ENCODE peak calls at places on chromosomes 2 and 18, in nine cellular contexts. T is GM23338; X is pancreas; P is CD4-positive, CD25-positive, alpha-beta regulatory T cell; Z is GM23248; E is HAP-1; C is CD8-positive, alpha-beta T cell; B is PC-9; D is hepatocyte. Y is an unnamed sample.

GRCh38 chr2:174666312-174666711 is 68.7 kb upstream of the WIPF1 start:
- DNase-seq in T (no peak), X (no peak), P (no peak), Z (peak; percentile 24), E (no peak), C (no peak), B (no peak), D (no peak), Y (no peak)

GRCh38 chr2:160871096-160871495 is 289.1 kb upstream of the TANK start:
- DNase-seq in T (no peak), X (no peak), P (no peak), Z (no peak), E (no peak), C (no peak), B (no peak), D (no peak), Y (no peak)

GRCh38 chr2:220114443-220114842 is 487.0 kb downstream of the SLC4A3 start:
- DNase-seq in T (no peak), X (no peak), P (no peak), Z (peak; percentile 18), E (no peak), C (no peak), B (no peak), D (no peak), Y (no peak)

GRCh38 chr2:142876423-142876822 is 1.0 kb upstream of the KYNU start:
- DNase-seq in T (no peak), X (no peak), P (no peak), Z (peak; percentile 22), E (no peak), C (no peak), B (no peak), D (no peak), Y (no peak)

GRCh38 chr2:120037995-120038541 is 25.2 kb downstream of the EPB41L5 start:
- DNase-seq in T (no peak), X (no peak), P (no peak), Z (peak; percentile 20), E (no peak), C (no peak), B (no peak), D (no peak), Y (no peak)

GRCh38 chr2:29322011-29322410 is 206.8 kb downstream of the CLIP4 start:
- DNase-seq in T (no peak), X (no peak), P (no peak), Z (peak; percentile 75), E (no peak), C (no peak), B (no peak), D (no peak), Y (no peak)

GRCh38 chr2:212537311-212538155 is 1.1 kb downstream of the ERBB4 start:
- DNase-seq in T (peak; percentile 79), X (peak; percentile 84), P (no peak), Z (peak; percentile 45), E (peak; percentile 66), C (no peak), B (no peak), D (peak; percentile 22), Y (no peak)

GRCh38 chr2:47002480-47003381 is 87.1 kb upstream of the MCFD2 start:
- DNase-seq in T (peak; percentile 47), X (peak; percentile 43), P (no peak), Z (peak; percentile 47), E (peak; percentile 72), C (no peak), B (no peak), D (peak; percentile 77), Y (no peak)

GRCh38 chr2:233679176-233679575 is 2.5 kb upstream of the UGT1A7 start:
- DNase-seq in T (no peak), X (no peak), P (no peak), Z (no peak), E (peak; percentile 48), C (no peak), B (no peak), D (no peak), Y (no peak)

GRCh38 chr2:9083287-9083686 is 79.8 kb upstream of the MBOAT2 start:
- DNase-seq in T (no peak), X (no peak), P (no peak), Z (no peak), E (no peak), C (no peak), B (no peak), D (no peak), Y (no peak)

GRCh38 chr18:34887881-34888580 is 153.2 kb upstream of the MAPRE2 start:
- DNase-seq in T (no peak), X (no peak), P (no peak), Z (no peak), E (no peak), C (no peak), B (no peak), D (no peak), Y (no peak)

DNA sequence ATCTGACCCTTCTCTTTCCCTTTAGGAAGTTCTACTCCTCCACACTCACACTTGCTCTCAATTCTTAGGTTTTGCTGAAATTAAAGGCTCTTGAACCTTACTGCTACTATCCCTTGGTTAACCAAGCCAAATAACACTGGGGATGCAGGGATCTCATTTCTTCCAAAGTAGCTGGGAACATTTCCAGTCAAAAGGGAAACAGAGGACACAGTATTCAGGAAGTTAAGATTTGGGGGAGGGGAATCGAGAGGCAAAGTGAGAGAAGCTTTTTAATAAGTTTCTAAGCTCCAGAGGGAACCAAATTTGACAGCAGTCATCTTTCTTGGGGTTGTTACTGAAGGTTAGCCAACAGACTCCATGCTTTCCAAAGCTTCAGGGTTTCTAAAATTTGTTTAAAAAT is 6.2 kb downstream of the SEPTIN2 start:
- DNase-seq in T (no peak), X (no peak), P (no peak), Z (no peak), E (no peak), C (no peak), B (no peak), D (no peak), Y (no peak)
- H3K4me1 ChIP-seq in T (peaks cover 45% of the 10 kb centered on the region), X (peaks cover 43% of the 10 kb centered on the region), P (peaks cover 50% of the 10 kb centered on the region), Z (peaks cover 68% of the 10 kb centered on the region), E (peaks cover 24% of the 10 kb centered on the region), C (peaks cover 41% of the 10 kb centered on the region), B (peaks cover 29% of the 10 kb centered on the region), D (peaks cover 43% of the 10 kb centered on the region), Y (peaks cover 7% of the 10 kb centered on the region)

GRCh38 chr2:177243073-177243472 is 21.5 kb downstream of the NFE2L2 start:
- DNase-seq in T (no peak), X (no peak), P (no peak), Z (no peak), E (no peak), C (no peak), B (no peak), D (no peak), Y (no peak)
- H3K4me1 ChIP-seq in T (peaks cover 44% of the 10 kb centered on the region), X (peaks cover 72% of the 10 kb centered on the region), P (peaks cover 89% of the 10 kb centered on the region), Z (peaks cover 76% of the 10 kb centered on the region), E (peaks cover 57% of the 10 kb centered on the region), C (peaks cover 72% of the 10 kb centered on the region), B (peaks cover 65% of the 10 kb centered on the region), D (peaks cover 67% of the 10 kb centered on the region), Y (peaks cover 40% of the 10 kb centered on the region)

GRCh38 chr2:41935004-41935401 is 112.8 kb upstream of the PKDCC start:
- DNase-seq in T (no peak), X (no peak), P (no peak), Z (no peak), E (no peak), C (no peak), B (no peak), D (no peak), Y (no peak)
- H3K4me1 ChIP-seq in T (peaks cover 19% of the 10 kb centered on the region), X (no peaks in the 10 kb centered on the region), P (no peaks in the 10 kb centered on the region), Z (peaks cover 47% of the 10 kb centered on the region), E (peaks cover 19% of the 10 kb centered on the region), C (no peaks in the 10 kb centered on the region), B (peaks cover 82% of the 10 kb centered on the region), D (peaks cover 54% of the 10 kb centered on the region), Y (no peaks in the 10 kb centered on the region)

GRCh38 chr2:84989422-84989821 is 18.5 kb downstream of the KCMF1 start:
- DNase-seq in T (no peak), X (no peak), P (no peak), Z (peak; percentile 22), E (no peak), C (no peak), B (no peak), D (no peak), Y (no peak)

GRCh38 chr2:84991404-84992151 is 20.6 kb downstream of the KCMF1 start:
- DNase-seq in T (no peak), X (no peak), P (no peak), Z (peak; percentile 95), E (no peak), C (no peak), B (peak; percentile 51), D (no peak), Y (no peak)

GRCh38 chr2:84980263-84980983 is 9.5 kb downstream of the KCMF1 start:
- DNase-seq in T (peak; percentile 35), X (no peak), P (no peak), Z (no peak), E (no peak), C (no peak), B (no peak), D (no peak), Y (no peak)

DNA sequence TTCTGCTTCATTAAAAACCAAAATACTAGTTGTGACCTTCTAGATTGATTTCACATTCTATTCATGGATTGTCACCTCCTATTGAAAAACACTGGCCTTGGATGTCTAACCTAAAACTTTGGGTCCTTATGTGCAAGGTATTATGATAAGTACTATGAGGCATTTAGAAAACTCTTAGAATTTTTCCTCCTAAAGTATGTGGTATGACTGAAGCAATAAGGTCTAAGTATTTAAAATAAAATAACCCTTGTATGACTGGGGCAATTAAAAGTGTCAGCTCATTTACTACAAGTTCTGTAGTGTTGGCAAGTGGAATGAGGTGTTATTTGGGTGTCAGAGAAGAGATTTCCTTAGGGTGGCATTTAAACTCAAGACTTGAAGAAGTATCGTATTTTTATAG is 15.1 kb downstream of the KCMF1 start:
- DNase-seq in T (no peak), X (no peak), P (no peak), Z (peak; percentile 32), E (no peak), C (no peak), B (no peak), D (no peak), Y (no peak)
- H3K4me1 ChIP-seq in T (peaks cover 41% of the 10 kb centered on the region), X (peaks cover 16% of the 10 kb centered on the region), P (peaks cover 63% of the 10 kb centered on the region), Z (peaks cover 55% of the 10 kb centered on the region), E (peaks cover 3% of the 10 kb centered on the region), C (peaks cover 60% of the 10 kb centered on the region), B (peaks cover 17% of the 10 kb centered on the region), D (no peaks in the 10 kb centered on the region), Y (peaks cover 15% of the 10 kb centered on the region)

GRCh38 chr2:65354773-65355172 is 77.6 kb downstream of the SPRED2 start:
- DNase-seq in T (no peak), X (no peak), P (no peak), Z (no peak), E (no peak), C (no peak), B (peak; percentile 58), D (no peak), Y (no peak)
- H3K4me1 ChIP-seq in T (peaks cover 36% of the 10 kb centered on the region), X (peaks cover 12% of the 10 kb centered on the region), P (no peaks in the 10 kb centered on the region), Z (peaks cover 61% of the 10 kb centered on the region), E (peaks cover 20% of the 10 kb centered on the region), C (no peaks in the 10 kb centered on the region), B (peaks cover 26% of the 10 kb centered on the region), D (peaks cover 25% of the 10 kb centered on the region), Y (no peaks in the 10 kb centered on the region)

GRCh38 chr18:74275736-74276135 is 16.0 kb downstream of the CYB5A start:
- DNase-seq in T (no peak), X (no peak), P (no peak), Z (no peak), E (no peak), C (no peak), B (no peak), D (no peak), Y (no peak)
- H3K4me1 ChIP-seq in T (peaks cover 28% of the 10 kb centered on the region), X (peaks cover 50% of the 10 kb centered on the region), P (no peaks in the 10 kb centered on the region), Z (peaks cover 5% of the 10 kb centered on the region), E (no peaks in the 10 kb centered on the region), C (no peaks in the 10 kb centered on the region), B (peaks cover 1% of the 10 kb centered on the region), D (peaks cover 29% of the 10 kb centered on the region), Y (no peaks in the 10 kb centered on the region)

GRCh38 chr2:96236882-96237281 is 28.3 kb upstream of the STARD7 start:
- DNase-seq in T (no peak), X (no peak), P (no peak), Z (no peak), E (no peak), C (no peak), B (no peak), D (peak; percentile 55), Y (no peak)
- H3K4me1 ChIP-seq in T (no peaks in the 10 kb centered on the region), X (no peaks in the 10 kb centered on the region), P (peaks cover 12% of the 10 kb centered on the region), Z (peaks cover 5% of the 10 kb centered on the region), E (no peaks in the 10 kb centered on the region), C (peaks cover 11% of the 10 kb centered on the region), B (no peaks in the 10 kb centered on the region), D (no peaks in the 10 kb centered on the region), Y (peaks cover 9% of the 10 kb centered on the region)